ENCODE peak calls at places on chromosomes 2 and 18, in six cellular contexts. T is SK-N-SH, H is HCT116, L is K562, D is H1, R is HepG2. E is an unnamed sample. For H3K9me3, the result is how much of the 10 kb centered on the place peaks cover.

GRCh38 chr2:8364668-8365067 is 317.2 kb upstream of the ID2 start:
- DNase-seq in R (peak), T (no peak), D (no peak), H (no peak), L (no peak), E (no peak)

GRCh38 chr2:108023776-108024175 is 37.5 kb downstream of the SLC5A7 start:
- DNase-seq in R (no peak), H (no peak), L (no peak), T (no peak), D (no peak), E (no peak)

GRCh38 chr2:88698498-88699233 is 7.2 kb downstream of the RPIA start:
- DNase-seq in L (no peak), D (peak), T (no peak), R (no peak), H (no peak), E (no peak)

GRCh38 chr2:18752667-18753422 is 163.5 kb upstream of the NT5C1B start:
- DNase-seq in D (no peak), T (no peak), H (no peak), R (no peak), L (no peak), E (no peak)

GRCh38 chr18:27778441-27778840 is 398.5 kb downstream of the CDH2 start:
- DNase-seq in D (no peak), H (no peak), L (no peak), T (no peak), R (no peak), E (no peak)

GRCh38 chr18:31454066-31454708 is 6.6 kb downstream of the DSG3 start:
- DNase-seq in D (no peak), L (no peak), H (peak), T (no peak), R (peak), E (no peak)

GRCh38 chr2:65017335-65017734 is 28.1 kb downstream of the SLC1A4 start:
- DNase-seq in L (peak), R (no peak), T (no peak), D (no peak), H (no peak), E (no peak)

GRCh38 chr2:239078128-239078924 is 230.4 kb downstream of the TWIST2 start:
- DNase-seq in T (peak), L (no peak), R (no peak), H (no peak), D (no peak), E (no peak)

GRCh38 chr2:218458598-218458997 is 39.7 kb downstream of the VIL1 start:
- DNase-seq in R (no peak), L (no peak), T (no peak), H (no peak), D (no peak), E (no peak)

GRCh38 chr2:162221064-162221463 is 22.2 kb downstream of the FAP start:
- DNase-seq in T (peak), L (peak), H (peak), R (peak), D (peak), E (peak)

GRCh38 chr2:173254659-173255058 is 100.0 kb upstream of the CDCA7 start:
- DNase-seq in T (no peak), H (no peak), D (no peak), L (no peak), R (no peak), E (no peak)

GRCh38 chr18:57956495-57956894 is 87.5 kb upstream of the NEDD4L start:
- DNase-seq in R (no peak), H (no peak), L (no peak), T (no peak), D (no peak), E (no peak)

GRCh38 chr18:77052656-77053309 is 79.8 kb downstream of the MBP start:
- DNase-seq in H (no peak), R (no peak), L (no peak), T (no peak), D (no peak), E (no peak)

GRCh38 chr2:232075080-232075479 is 113.6 kb downstream of the DIS3L2 start:
- DNase-seq in L (no peak), D (no peak), H (no peak), T (no peak), R (peak), E (no peak)

GRCh38 chr2:122236152-122236892 is 480.9 kb downstream of the TSN start:
- DNase-seq in L (no peak), T (peak), H (no peak), D (no peak), R (no peak), E (peak)

GRCh38 chr18:44729631-44730101 is 49.0 kb downstream of the SETBP1 start:
- DNase-seq in H (no peak), R (no peak), L (peak), D (no peak), T (no peak), E (no peak)

GRCh38 chr2:144580521-144581153 is 60.7 kb upstream of the ZEB2 start:
- DNase-seq in T (peak), H (no peak), L (peak), D (no peak), R (no peak), E (no peak)

GRCh38 chr2:190668892-190669291 is 20.0 kb downstream of the NAB1 start:
- DNase-seq in H (no peak), D (no peak), R (no peak), L (peak), T (no peak), E (no peak)

GRCh38 chr2:49248506-49248905 is 94.2 kb upstream of the FSHR start:
- DNase-seq in L (no peak), D (no peak), H (no peak), R (peak), T (no peak), E (no peak)

GRCh38 chr2:124323321-124323720 is 298.2 kb downstream of the CNTNAP5 start:
- DNase-seq in L (no peak), R (no peak), T (no peak), H (no peak), D (no peak), E (no peak)

GRCh38 chr2:54768772-54769428 is 45.4 kb downstream of the EML6 start:
- DNase-seq in T (peak), D (no peak), L (no peak), R (no peak), H (no peak), E (no peak)

GRCh38 chr2:201109186-201109585 is 6.8 kb upstream of the CFLAR start:
- DNase-seq in T (no peak), H (no peak), R (no peak), D (no peak), L (no peak), E (no peak)

GRCh38 chr2:102030855-102031527 is 39.2 kb downstream of the IL1R2 start:
- DNase-seq in L (no peak), H (no peak), T (no peak), D (no peak), R (peak), E (no peak)

GRCh38 chr2:76895469-76895868 is 626.7 kb downstream of the LRRTM4 start:
- DNase-seq in T (no peak), H (no peak), L (no peak), D (no peak), R (peak), E (no peak)

GRCh38 chr2:62724886-62725711 is 19.6 kb downstream of the EHBP1 start:
- DNase-seq in T (peak), H (peak), D (no peak), R (no peak), L (peak), E (no peak)
- TF ChIP-seq CTCF in T (peak), H (peak), D (peak), R (peak), L (peak), E (peak)

DNA sequence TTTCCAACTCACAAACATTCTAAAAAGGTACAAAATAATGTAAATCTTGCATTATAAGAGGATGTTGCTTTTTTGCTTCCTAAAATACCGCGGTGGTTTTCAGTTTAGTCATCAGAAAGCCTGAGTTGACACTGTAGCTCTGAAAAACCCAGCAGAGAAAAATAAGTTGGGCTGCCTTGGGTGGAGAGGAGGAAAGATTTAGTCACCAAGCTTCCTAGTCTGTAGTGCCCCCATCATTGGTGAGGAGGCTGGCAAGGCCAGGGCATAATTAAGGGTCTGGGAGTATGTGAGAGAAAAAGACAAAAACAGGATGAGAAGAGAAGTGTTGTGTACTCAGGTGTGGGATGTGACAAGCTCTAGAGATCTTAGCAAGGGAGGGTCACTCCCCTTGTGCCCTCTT is 5.7 kb downstream of the PTPRM start:
- DNase-seq in H (no peak), L (no peak), R (no peak), D (no peak), T (no peak), E (no peak)
- TF ChIP-seq SIN3A in H (no peak), L (no peak), R (no peak), D (no peak), T (no peak), E (no peak)

GRCh38 chr2:601806-602455 is 75.3 kb downstream of the TMEM18 start:
- DNase-seq in D (no peak), L (no peak), R (no peak), T (peak), H (no peak), E (no peak)

GRCh38 chr2:603427-603826 is 73.8 kb downstream of the TMEM18 start:
- DNase-seq in T (no peak), D (no peak), H (peak), R (no peak), L (no peak), E (no peak)

GRCh38 chr2:603869-604268 is 73.3 kb downstream of the TMEM18 start:
- DNase-seq in T (peak), R (no peak), H (no peak), D (no peak), L (no peak), E (no peak)

GRCh38 chr2:601387-601698 is 75.9 kb downstream of the TMEM18 start:
- DNase-seq in L (no peak), R (no peak), T (peak), D (no peak), H (no peak), E (no peak)

GRCh38 chr2:602571-603366 is 74.4 kb downstream of the TMEM18 start:
- DNase-seq in R (peak), H (peak), D (no peak), L (no peak), T (peak), E (no peak)
- H3K9me3 ChIP-seq in R (under half), H (under half), D (under half), L (under half), T (under half), E (under half)

GRCh38 chr2:177812713-177813396 is 259.7 kb downstream of the PDE11A start:
- DNase-seq in H (no peak), L (no peak), T (no peak), D (no peak), R (no peak), E (no peak)
- TF ChIP-seq CTCF in H (peak), L (peak), T (no peak), D (no peak), R (no peak), E (no peak)

GRCh38 chr18:23143059-23143831 is 8.0 kb downstream of the CABLES1 start:
- DNase-seq in R (no peak), T (no peak), D (no peak), L (no peak), H (peak), E (no peak)
- TF ChIP-seq SIN3A in R (no peak), T (no peak), D (peak), L (no peak), H (no peak), E (no peak)

GRCh38 chr2:176080540-176081355 is 3.0 kb downstream of the EVX2 start:
- DNase-seq in D (no peak), H (no peak), T (peak), R (no peak), L (no peak), E (no peak)

GRCh38 chr2:176079851-176080539 is 3.8 kb downstream of the EVX2 start:
- DNase-seq in L (peak), H (peak), D (no peak), R (no peak), T (peak), E (no peak)

GRCh38 chr2:176082885-176083731 is 654 bp downstream of the EVX2 start:
- DNase-seq in T (peak), D (no peak), R (no peak), L (no peak), H (no peak), E (no peak)

GRCh38 chr2:176081993-176082884 is 1.5 kb downstream of the EVX2 start:
- DNase-seq in D (no peak), L (no peak), R (no peak), T (peak), H (no peak), E (no peak)

DNA sequence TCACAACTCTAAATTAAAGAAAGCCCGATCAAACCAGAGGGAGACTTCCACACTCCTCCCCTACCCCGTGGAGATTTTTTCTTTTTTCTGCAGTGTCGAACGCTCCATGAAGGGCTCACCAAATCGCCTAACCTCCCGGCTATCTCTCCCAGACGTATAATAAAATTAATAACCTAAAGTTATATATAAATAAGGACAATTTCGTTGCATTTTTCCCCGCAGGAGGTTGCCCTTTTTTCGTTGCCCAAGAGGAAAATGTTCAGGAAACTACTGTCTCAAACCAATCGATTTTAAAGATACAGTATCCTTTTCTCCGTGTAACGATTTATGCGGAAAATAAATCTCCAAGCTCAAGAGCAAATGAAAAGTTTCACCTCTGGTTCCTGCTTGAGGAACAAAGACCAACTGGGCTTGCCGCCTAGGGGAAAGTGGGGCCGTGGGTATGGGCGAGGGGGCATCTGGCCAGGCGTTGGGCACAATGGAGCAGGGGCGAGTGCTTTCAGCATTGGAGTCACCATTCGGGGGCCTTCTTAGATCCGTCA is 2.2 kb downstream of the EVX2 start:
- DNase-seq in H (no peak), R (no peak), L (no peak), T (no peak), D (no peak), E (no peak)
- H3K9me3 ChIP-seq in H (under half), R (under half), L (under half), T (under half), D (under half), E (under half)

GRCh38 chr18:3995476-3996102 is 459.5 kb downstream of the DLGAP1 start:
- DNase-seq in R (peak), H (peak), L (peak), D (no peak), T (peak), E (peak)
- TF ChIP-seq CTCF in R (peak), H (peak), L (peak), D (peak), T (peak), E (peak)